ENCODE peak calls at places on chromosomes 2 and 18, in seven cellular contexts. V, I, A, S, E, J and R are unnamed samples.

GRCh38 chr2:214808481-214808931 is 977 bp downstream of the BARD1 start:
- DNase-seq in V (no peak), I (no peak), A (no peak), S (no peak), E (no peak), J (no peak), R (no peak)

GRCh38 chr2:68762665-68763064 is 28.1 kb downstream of the ARHGAP25 start:
- DNase-seq in V (no peak), I (no peak), A (no peak), S (no peak), E (no peak), J (no peak), R (no peak)

GRCh38 chr18:45920367-45920766 is 46.8 kb downstream of the EPG5 start:
- DNase-seq in V (peak; percentile 56), I (peak; percentile 74), A (peak; percentile 88), S (no peak), E (peak; percentile 26), J (peak; percentile 61), R (no peak)

GRCh38 chr2:44904578-44904977 is 36.9 kb upstream of the SIX3 start:
- DNase-seq in V (no peak), I (no peak), A (no peak), S (no peak), E (no peak), J (no peak), R (no peak)

GRCh38 chr2:39981877-39982276 is 202.8 kb upstream of the THUMPD2 start:
- DNase-seq in V (peak; percentile 70), I (peak; percentile 62), A (no peak), S (no peak), E (no peak), J (no peak), R (no peak)

GRCh38 chr2:202378001-202378400 is 1.9 kb downstream of the BMPR2 start:
- DNase-seq in V (no peak), I (no peak), A (no peak), S (no peak), E (no peak), J (no peak), R (no peak)

GRCh38 chr2:26613241-26614204 is 27.6 kb downstream of the CIB4 start:
- DNase-seq in V (peak; percentile 67), I (no peak), A (peak; percentile 42), S (no peak), E (peak; percentile 20), J (no peak), R (no peak)

GRCh38 chr2:174025271-174026121 is 60.3 kb upstream of the SP3 start:
- DNase-seq in V (no peak), I (peak; percentile 93), A (no peak), S (no peak), E (peak; percentile 88), J (peak; percentile 92), R (no peak)

GRCh38 chr2:186771850-186772463 is 77.0 kb downstream of the ZSWIM2 start:
- DNase-seq in V (no peak), I (no peak), A (no peak), S (no peak), E (peak; percentile 88), J (no peak), R (no peak)

GRCh38 chr2:149579972-149580882 is 7.3 kb downstream of the MMADHC start:
- DNase-seq in V (no peak), I (no peak), A (no peak), S (no peak), E (no peak), J (no peak), R (no peak)

GRCh38 chr2:12897181-12897580 is 180.4 kb downstream of the TRIB2 start:
- DNase-seq in V (no peak), I (no peak), A (no peak), S (no peak), E (no peak), J (no peak), R (no peak)

GRCh38 chr2:98477506-98477905 is 32.8 kb downstream of the INPP4A start:
- DNase-seq in V (no peak), I (no peak), A (no peak), S (no peak), E (no peak), J (no peak), R (no peak)

GRCh38 chr2:239196474-239197021 is 204.3 kb downstream of the HDAC4 start:
- DNase-seq in V (no peak), I (no peak), A (peak; percentile 40), S (no peak), E (no peak), J (no peak), R (no peak)

GRCh38 chr2:44100351-44100750 is 68.3 kb upstream of the PPM1B start:
- DNase-seq in V (no peak), I (peak; percentile 84), A (no peak), S (no peak), E (peak; percentile 50), J (peak; percentile 48), R (no peak)

GRCh38 chr2:101961287-101962242 is 30.2 kb upstream of the IL1R2 start:
- DNase-seq in V (no peak), I (peak; percentile 98), A (peak; percentile 97), S (no peak), E (peak; percentile 96), J (peak; percentile 91), R (no peak)